ENCODE peak calls at places on chromosome 4, in seven cellular contexts. One of them, this sample, is unnamed.

GRCh38 chr4:87758278-87758677 is 41.1 kb upstream of the IBSP start:
- DNase-seq in progenitor cell of endocrine pancreas: no peak
- DNase-seq in NCI-H748 treated with DMSO at 0.1 percent for 48 hours: no peak
- DNase-seq in fibroblast of lung: peak; percentile 14
- DNase-seq in hypothalamus: no peak
- DNase-seq in nephron progenitor cell: no peak
- DNase-seq in suprapubic skin: no peak
- DNase-seq in this sample: no peak

GRCh38 chr4:143025111-143025704 is 159.5 kb upstream of the USP38 start:
- DNase-seq in nephron progenitor cell: no peak
- DNase-seq in suprapubic skin: no peak
- DNase-seq in progenitor cell of endocrine pancreas: no peak
- DNase-seq in hypothalamus: no peak
- DNase-seq in fibroblast of lung: peak; percentile 81
- DNase-seq in NCI-H748 treated with DMSO at 0.1 percent for 48 hours: no peak
- DNase-seq in this sample: peak; percentile 4

GRCh38 chr4:68465058-68465457 is 17.8 kb downstream of the TMPRSS11E start:
- DNase-seq in fibroblast of lung: no peak
- DNase-seq in nephron progenitor cell: no peak
- DNase-seq in NCI-H748 treated with DMSO at 0.1 percent for 48 hours: no peak
- DNase-seq in progenitor cell of endocrine pancreas: no peak
- DNase-seq in suprapubic skin: no peak
- DNase-seq in hypothalamus: no peak
- DNase-seq in this sample: no peak

GRCh38 chr4:1718095-1718850 is 2.9 kb downstream of the TMEM129 start:
- DNase-seq in nephron progenitor cell: no peak
- DNase-seq in NCI-H748 treated with DMSO at 0.1 percent for 48 hours: no peak
- DNase-seq in hypothalamus: no peak
- DNase-seq in suprapubic skin: no peak
- DNase-seq in progenitor cell of endocrine pancreas: no peak
- DNase-seq in fibroblast of lung: no peak
- DNase-seq in this sample: no peak

GRCh38 chr4:126223784-126224407 is 909.1 kb downstream of the FAT4 start:
- DNase-seq in progenitor cell of endocrine pancreas: no peak
- DNase-seq in nephron progenitor cell: no peak
- DNase-seq in fibroblast of lung: peak; percentile 50
- DNase-seq in NCI-H748 treated with DMSO at 0.1 percent for 48 hours: no peak
- DNase-seq in suprapubic skin: no peak
- DNase-seq in hypothalamus: no peak
- DNase-seq in this sample: no peak

GRCh38 chr4:188780686-188781085 is 641.4 kb downstream of the TRIML1 start:
- DNase-seq in nephron progenitor cell: no peak
- DNase-seq in progenitor cell of endocrine pancreas: no peak
- DNase-seq in fibroblast of lung: no peak
- DNase-seq in NCI-H748 treated with DMSO at 0.1 percent for 48 hours: no peak
- DNase-seq in suprapubic skin: no peak
- DNase-seq in hypothalamus: no peak
- DNase-seq in this sample: no peak

GRCh38 chr4:171648926-171649325 is 164.3 kb upstream of the GALNTL6 start:
- DNase-seq in nephron progenitor cell: no peak
- DNase-seq in hypothalamus: no peak
- DNase-seq in fibroblast of lung: no peak
- DNase-seq in progenitor cell of endocrine pancreas: no peak
- DNase-seq in NCI-H748 treated with DMSO at 0.1 percent for 48 hours: no peak
- DNase-seq in suprapubic skin: no peak
- DNase-seq in this sample: no peak

GRCh38 chr4:79201976-79202375 is 123.9 kb downstream of the NAA11 start:
- DNase-seq in suprapubic skin: no peak
- DNase-seq in hypothalamus: no peak
- DNase-seq in NCI-H748 treated with DMSO at 0.1 percent for 48 hours: no peak
- DNase-seq in fibroblast of lung: no peak
- DNase-seq in nephron progenitor cell: no peak
- DNase-seq in progenitor cell of endocrine pancreas: no peak
- DNase-seq in this sample: no peak

GRCh38 chr4:147927377-147928137 is 195.7 kb downstream of the ARHGAP10 start:
- DNase-seq in NCI-H748 treated with DMSO at 0.1 percent for 48 hours: no peak
- DNase-seq in hypothalamus: no peak
- DNase-seq in fibroblast of lung: peak; percentile 46
- DNase-seq in nephron progenitor cell: no peak
- DNase-seq in suprapubic skin: no peak
- DNase-seq in progenitor cell of endocrine pancreas: no peak
- DNase-seq in this sample: no peak

GRCh38 chr4:87049508-87049907 is 114.7 kb downstream of the AFF1 start:
- DNase-seq in progenitor cell of endocrine pancreas: no peak
- DNase-seq in suprapubic skin: no peak
- DNase-seq in fibroblast of lung: no peak
- DNase-seq in hypothalamus: peak; percentile 23
- DNase-seq in NCI-H748 treated with DMSO at 0.1 percent for 48 hours: no peak
- DNase-seq in nephron progenitor cell: no peak
- DNase-seq in this sample: peak; percentile 46

GRCh38 chr4:71867598-71867997 is 83.7 kb upstream of the GC start:
- DNase-seq in progenitor cell of endocrine pancreas: no peak
- DNase-seq in NCI-H748 treated with DMSO at 0.1 percent for 48 hours: no peak
- DNase-seq in suprapubic skin: no peak
- DNase-seq in fibroblast of lung: no peak
- DNase-seq in hypothalamus: no peak
- DNase-seq in nephron progenitor cell: no peak
- DNase-seq in this sample: no peak

This sample was measured in midbrain.